ENCODE peak calls at places on chromosomes 1 and 21, in seven cellular contexts. M is activated T-cell treated with anti-CD3 and anti-CD28 coated beads for 4 hours; S is stimulated activated CD4-positive, alpha-beta T cell treated with anti-CD3 and anti-CD28 coated beads, Interleukin-2, amount 100 ng/mL, for 4 hours; H is sigmoid colon; Y is NCI-H446; K is HFFc6; W is HuH-7.5. Z is an unnamed sample.

GRCh38 chr1:24501371-24502167 is 1.1 kb upstream of the RCAN3 start:
- DNase-seq in Y (no peak), M (no peak), K (no peak), S (no peak), H (no peak), W (peak), Z (no peak)

GRCh38 chr1:209653915-209654351 is 1.7 kb upstream of the LAMB3 start:
- DNase-seq in M (no peak), W (no peak), H (no peak), Y (no peak), S (no peak), K (no peak), Z (no peak)

GRCh38 chr1:66980745-66981367 is 56.1 kb downstream of the MIER1 start:
- DNase-seq in S (no peak), W (no peak), K (no peak), H (no peak), Y (no peak), M (no peak), Z (no peak)

GRCh38 chr1:155278689-155279160 is 1.5 kb downstream of the HCN3 start:
- DNase-seq in W (no peak), S (no peak), M (no peak), K (no peak), Y (no peak), H (no peak), Z (no peak)

GRCh38 chr1:22123901-22124404 is 18.9 kb downstream of the WNT4 start:
- DNase-seq in H (no peak), Y (no peak), S (no peak), M (no peak), K (no peak), W (no peak), Z (no peak)

GRCh38 chr1:51297401-51298321 is 32.7 kb downstream of the TTC39A start:
- DNase-seq in H (no peak), W (no peak), M (no peak), S (no peak), K (no peak), Y (no peak), Z (no peak)

GRCh38 chr1:206569548-206569947 is 42.7 kb downstream of the EIF2D start:
- DNase-seq in H (no peak), K (no peak), W (no peak), S (no peak), M (no peak), Y (no peak), Z (no peak)

GRCh38 chr1:63010898-63011660 is 227.1 kb downstream of the ATG4C start:
- DNase-seq in H (no peak), S (no peak), W (no peak), K (no peak), M (no peak), Y (no peak), Z (no peak)

GRCh38 chr1:229384822-229385221 is 42.0 kb upstream of the CCSAP start:
- DNase-seq in W (no peak), Y (no peak), K (no peak), M (no peak), S (no peak), H (no peak), Z (no peak)

GRCh38 chr1:59025201-59025600 is 241.4 kb upstream of the JUN start:
- DNase-seq in K (no peak), W (no peak), S (no peak), H (no peak), Y (no peak), M (no peak), Z (no peak)

GRCh38 chr1:39657923-39658485 is 13.9 kb downstream of the NT5C1A start:
- DNase-seq in M (peak), H (no peak), S (peak), K (peak), W (peak), Y (peak), Z (peak)

GRCh38 chr1:96256391-96256790 is 465.2 kb upstream of the PTBP2 start:
- DNase-seq in Y (no peak), M (no peak), K (no peak), S (no peak), W (no peak), H (no peak), Z (no peak)

GRCh38 chr1:61450454-61451213 is 274.3 kb downstream of the TM2D1 start:
- DNase-seq in Y (no peak), W (peak), H (no peak), M (no peak), K (no peak), S (no peak), Z (peak)

GRCh38 chr1:53656062-53656915 is 82.7 kb downstream of the GLIS1 start:
- DNase-seq in S (no peak), M (no peak), Y (no peak), K (peak), H (no peak), W (no peak), Z (no peak)

GRCh38 chr21:26939532-26940181 is 27.2 kb downstream of the ADAMTS5 start:
- DNase-seq in H (no peak), M (no peak), W (no peak), S (no peak), K (peak), Y (peak), Z (peak)

GRCh38 chr1:59903136-59903754 is 23.3 kb downstream of the CYP2J2 start:
- DNase-seq in Y (no peak), W (no peak), K (no peak), M (no peak), S (no peak), H (no peak), Z (no peak)

GRCh38 chr21:44085491-44086321 is 21.5 kb upstream of the PWP2 start:
- DNase-seq in K (no peak), H (no peak), S (no peak), W (no peak), Y (no peak), M (no peak), Z (peak)

Z was measured in right cardiac atrium.